ENCODE peak calls at places on chromosomes 7 and 10, in six cellular contexts. One of them, this sample, is unnamed.

GRCh38 chr10:49162761-49163160 is 25.4 kb downstream of the TMEM273 start:
- DNase-seq in upper lobe of left lung: no peak
- DNase-seq in lower lobe of right lung: no peak
- DNase-seq in HCT116: no peak
- DNase-seq in mammary epithelial cell: no peak
- DNase-seq in astrocyte: no peak
- DNase-seq in this sample: no peak

GRCh38 chr7:96670338-96671289 is 39.0 kb downstream of the SEM1 start:
- DNase-seq in lower lobe of right lung: no peak
- DNase-seq in upper lobe of left lung: no peak
- DNase-seq in HCT116: no peak
- DNase-seq in astrocyte: no peak
- DNase-seq in mammary epithelial cell: no peak
- DNase-seq in this sample: no peak

GRCh38 chr10:101535949-101536348 is 52.1 kb downstream of the POLL start:
- DNase-seq in lower lobe of right lung: no peak
- DNase-seq in HCT116: no peak
- DNase-seq in upper lobe of left lung: no peak
- DNase-seq in mammary epithelial cell: no peak
- DNase-seq in astrocyte: no peak
- DNase-seq in this sample: no peak

GRCh38 chr10:71161429-71161828 is 50.9 kb upstream of the UNC5B start:
- DNase-seq in astrocyte: peak; percentile 10
- DNase-seq in mammary epithelial cell: peak; percentile 12
- DNase-seq in HCT116: no peak
- DNase-seq in upper lobe of left lung: no peak
- DNase-seq in lower lobe of right lung: no peak
- DNase-seq in this sample: no peak

GRCh38 chr10:102069066-102069465 is 3.9 kb downstream of the HPS6 start:
- DNase-seq in upper lobe of left lung: peak; percentile 28
- DNase-seq in mammary epithelial cell: no peak
- DNase-seq in HCT116: no peak
- DNase-seq in lower lobe of right lung: no peak
- DNase-seq in astrocyte: no peak
- DNase-seq in this sample: no peak

GRCh38 chr7:27184342-27185012 is 555 bp downstream of the HOXA11 start:
- DNase-seq in mammary epithelial cell: peak; percentile 21
- DNase-seq in lower lobe of right lung: no peak
- DNase-seq in upper lobe of left lung: no peak
- DNase-seq in HCT116: no peak
- DNase-seq in astrocyte: no peak
- DNase-seq in this sample: no peak

GRCh38 chr7:126119981-126120380 is 1132.8 kb downstream of the GRM8 start:
- DNase-seq in upper lobe of left lung: no peak
- DNase-seq in lower lobe of right lung: no peak
- DNase-seq in mammary epithelial cell: no peak
- DNase-seq in HCT116: no peak
- DNase-seq in astrocyte: no peak
- DNase-seq in this sample: no peak

GRCh38 chr7:63925626-63926460 is 72.8 kb upstream of the ZNF722 start:
- DNase-seq in upper lobe of left lung: peak; percentile 94
- DNase-seq in lower lobe of right lung: peak; percentile 95
- DNase-seq in astrocyte: no peak
- DNase-seq in mammary epithelial cell: peak; percentile 6
- DNase-seq in HCT116: no peak
- DNase-seq in this sample: peak; percentile 93

GRCh38 chr10:74377476-74377875 is 226.5 kb downstream of the ADK start:
- DNase-seq in mammary epithelial cell: no peak
- DNase-seq in lower lobe of right lung: no peak
- DNase-seq in upper lobe of left lung: no peak
- DNase-seq in astrocyte: peak; percentile 69
- DNase-seq in HCT116: no peak
- DNase-seq in this sample: no peak

GRCh38 chr7:143362126-143362961 is at the start of gene FAM131B:
- DNase-seq in astrocyte: no peak
- DNase-seq in HCT116: no peak
- DNase-seq in lower lobe of right lung: peak; percentile 55
- DNase-seq in mammary epithelial cell: no peak
- DNase-seq in upper lobe of left lung: no peak
- DNase-seq in this sample: no peak

GRCh38 chr7:64463636-64464375 is 99.1 kb downstream of the ZNF680 start:
- DNase-seq in HCT116: no peak
- DNase-seq in astrocyte: peak; percentile 56
- DNase-seq in mammary epithelial cell: peak; percentile 53
- DNase-seq in upper lobe of left lung: peak; percentile 38
- DNase-seq in lower lobe of right lung: peak; percentile 53
- DNase-seq in this sample: peak; percentile 26

GRCh38 chr7:24750441-24751055 is 6.7 kb downstream of the GSDME start:
- DNase-seq in mammary epithelial cell: no peak
- DNase-seq in astrocyte: no peak
- DNase-seq in upper lobe of left lung: no peak
- DNase-seq in HCT116: no peak
- DNase-seq in lower lobe of right lung: no peak
- DNase-seq in this sample: no peak

GRCh38 chr10:78664929-78665525 is 403.7 kb upstream of the ZMIZ1 start:
- DNase-seq in lower lobe of right lung: no peak
- DNase-seq in upper lobe of left lung: no peak
- DNase-seq in HCT116: peak; percentile 48
- DNase-seq in astrocyte: peak; percentile 25
- DNase-seq in mammary epithelial cell: peak; percentile 20
- DNase-seq in this sample: no peak

GRCh38 chr10:22733992-22734391 is 19.6 kb upstream of the PIP4K2A start:
- DNase-seq in lower lobe of right lung: no peak
- DNase-seq in HCT116: no peak
- DNase-seq in upper lobe of left lung: no peak
- DNase-seq in astrocyte: no peak
- DNase-seq in mammary epithelial cell: no peak
- DNase-seq in this sample: no peak

GRCh38 chr10:85148693-85149640 is 820.6 kb downstream of the CCSER2 start:
- DNase-seq in upper lobe of left lung: peak; percentile 40
- DNase-seq in lower lobe of right lung: no peak
- DNase-seq in HCT116: no peak
- DNase-seq in astrocyte: no peak
- DNase-seq in mammary epithelial cell: no peak
- DNase-seq in this sample: no peak

GRCh38 chr10:60376953-60377352 is 12.7 kb downstream of the ANK3 start:
- DNase-seq in HCT116: no peak
- DNase-seq in upper lobe of left lung: no peak
- DNase-seq in astrocyte: no peak
- DNase-seq in lower lobe of right lung: no peak
- DNase-seq in mammary epithelial cell: no peak
- DNase-seq in this sample: no peak

GRCh38 chr7:43639858-43640491 is 57.1 kb downstream of the STK17A start:
- DNase-seq in mammary epithelial cell: peak; percentile 46
- DNase-seq in upper lobe of left lung: peak; percentile 64
- DNase-seq in astrocyte: peak; percentile 91
- DNase-seq in HCT116: no peak
- DNase-seq in lower lobe of right lung: peak; percentile 63
- DNase-seq in this sample: no peak

GRCh38 chr10:6204341-6205191 is 1.8 kb downstream of the PFKFB3 start:
- DNase-seq in lower lobe of right lung: peak; percentile 80
- DNase-seq in astrocyte: peak; percentile 62
- DNase-seq in upper lobe of left lung: peak; percentile 73
- DNase-seq in HCT116: no peak
- DNase-seq in mammary epithelial cell: peak; percentile 91
- DNase-seq in this sample: no peak

GRCh38 chr7:27936244-27937102 is 196.5 kb downstream of the TAX1BP1 start:
- DNase-seq in lower lobe of right lung: no peak
- DNase-seq in HCT116: no peak
- DNase-seq in mammary epithelial cell: no peak
- DNase-seq in upper lobe of left lung: no peak
- DNase-seq in astrocyte: no peak
- DNase-seq in this sample: no peak

GRCh38 chr7:42262907-42263466 is 26.0 kb upstream of the GLI3 start:
- DNase-seq in HCT116: no peak
- DNase-seq in lower lobe of right lung: no peak
- DNase-seq in upper lobe of left lung: peak; percentile 40
- DNase-seq in mammary epithelial cell: peak; percentile 74
- DNase-seq in astrocyte: peak; percentile 88
- DNase-seq in this sample: no peak

GRCh38 chr10:71259815-71260501 is 47.6 kb downstream of the UNC5B start:
- DNase-seq in astrocyte: no peak
- DNase-seq in HCT116: no peak
- DNase-seq in lower lobe of right lung: no peak
- DNase-seq in upper lobe of left lung: peak; percentile 69
- DNase-seq in mammary epithelial cell: peak; percentile 23
- DNase-seq in this sample: no peak

GRCh38 chr7:117019786-117020604 is 66.7 kb downstream of the ST7 start:
- DNase-seq in lower lobe of right lung: peak; percentile 50
- DNase-seq in astrocyte: peak; percentile 96
- DNase-seq in upper lobe of left lung: peak; percentile 67
- DNase-seq in mammary epithelial cell: peak; percentile 92
- DNase-seq in HCT116: peak; percentile 54
- DNase-seq in this sample: peak; percentile 87

GRCh38 chr7:135271255-135271615 is 37.6 kb downstream of the STRA8 start:
- DNase-seq in upper lobe of left lung: no peak
- DNase-seq in astrocyte: no peak
- DNase-seq in mammary epithelial cell: no peak
- DNase-seq in lower lobe of right lung: no peak
- DNase-seq in HCT116: no peak
- DNase-seq in this sample: no peak

GRCh38 chr7:7535688-7536087 is at the start of gene COL28A1:
- DNase-seq in mammary epithelial cell: no peak
- DNase-seq in upper lobe of left lung: no peak
- DNase-seq in lower lobe of right lung: no peak
- DNase-seq in HCT116: no peak
- DNase-seq in astrocyte: no peak
- DNase-seq in this sample: no peak

GRCh38 chr10:48282829-48283228 is 8.3 kb upstream of the FRMPD2 start:
- DNase-seq in lower lobe of right lung: no peak
- DNase-seq in HCT116: no peak
- DNase-seq in upper lobe of left lung: no peak
- DNase-seq in astrocyte: no peak
- DNase-seq in mammary epithelial cell: no peak
- DNase-seq in this sample: no peak

DNA sequence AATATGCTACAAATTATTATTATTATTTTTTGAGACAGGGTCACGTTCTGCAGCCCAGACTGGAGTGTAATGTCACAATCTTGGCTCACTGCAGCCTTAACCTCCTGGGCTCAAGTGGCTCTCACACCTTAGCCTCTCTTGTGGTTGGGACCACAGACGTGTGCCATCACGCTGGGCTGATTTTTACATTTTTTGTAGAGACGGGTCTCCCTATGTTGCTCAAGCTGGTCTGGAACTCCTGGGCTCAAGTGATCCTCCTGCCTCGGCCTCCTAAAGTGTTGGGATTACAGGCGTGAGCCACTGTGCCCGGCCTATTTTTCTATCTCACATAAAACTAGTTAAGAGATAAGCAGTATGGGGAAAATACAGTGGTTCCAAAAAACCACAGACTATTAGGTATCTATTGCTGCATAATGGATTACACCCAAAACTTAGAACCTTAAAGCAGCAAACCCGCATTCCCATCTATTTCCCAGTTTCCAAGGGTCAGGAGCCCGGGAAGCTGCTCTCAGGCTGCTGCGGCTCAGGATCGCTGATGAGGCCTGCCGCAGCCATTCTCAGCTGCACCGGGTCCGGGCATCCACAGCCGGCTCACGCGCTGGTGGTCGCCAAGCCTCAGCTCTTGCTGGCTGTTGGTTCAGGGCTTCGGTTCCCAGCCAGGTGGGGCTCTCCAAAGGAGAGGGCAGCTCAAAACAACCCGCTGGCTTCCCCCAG is 128.3 kb downstream of the UBE2H start:
- DNase-seq in HCT116: no peak
- DNase-seq in mammary epithelial cell: no peak
- DNase-seq in lower lobe of right lung: no peak
- DNase-seq in astrocyte: no peak
- DNase-seq in upper lobe of left lung: no peak
- DNase-seq in this sample: no peak
- H3K4me3 ChIP-seq in HCT116: peak overlapping the region; percentile 52
- H3K4me3 ChIP-seq in mammary epithelial cell: peak overlapping the region; percentile 84
- H3K4me3 ChIP-seq in lower lobe of right lung: peak overlapping the region; percentile 79
- H3K4me3 ChIP-seq in astrocyte: peak overlapping the region; percentile 80
- H3K4me3 ChIP-seq in upper lobe of left lung: peak overlapping the region; percentile 73
- H3K4me3 ChIP-seq in this sample: peak overlapping the region; percentile 87

DNA sequence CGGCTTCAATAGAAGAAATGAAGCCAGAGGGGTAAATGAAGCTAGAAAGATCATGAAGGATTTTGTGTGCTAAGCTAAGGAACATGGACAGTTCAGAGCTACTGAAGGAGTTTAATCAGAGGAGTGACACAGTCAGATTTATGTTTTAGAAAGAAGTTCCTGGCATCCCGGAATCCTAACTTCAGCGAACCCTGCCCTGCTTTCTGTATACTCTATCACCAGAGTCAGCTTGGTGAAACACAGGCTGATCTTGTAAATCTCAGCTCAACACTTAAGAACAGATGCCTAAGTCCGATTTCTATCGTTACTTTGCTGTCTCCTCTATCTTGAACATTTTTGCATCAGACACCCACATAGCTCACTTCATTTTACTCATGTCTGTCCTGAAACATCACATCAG is 9.1 kb downstream of the AHR start:
- DNase-seq in HCT116: no peak
- DNase-seq in lower lobe of right lung: no peak
- DNase-seq in upper lobe of left lung: no peak
- DNase-seq in astrocyte: no peak
- DNase-seq in mammary epithelial cell: no peak
- DNase-seq in this sample: no peak
- H3K27ac ChIP-seq in HCT116: no peak overlapping the region
- H3K27ac ChIP-seq in lower lobe of right lung: peak overlapping the region; percentile 73
- H3K27ac ChIP-seq in upper lobe of left lung: peak overlapping the region; percentile 99
- H3K27ac ChIP-seq in astrocyte: no peak overlapping the region
- H3K27ac ChIP-seq in mammary epithelial cell: no peak overlapping the region
- H3K27ac ChIP-seq in this sample: no peak overlapping the region

GRCh38 chr10:16809074-16809718 is 8.0 kb downstream of the RSU1 start:
- DNase-seq in astrocyte: no peak
- DNase-seq in lower lobe of right lung: no peak
- DNase-seq in upper lobe of left lung: no peak
- DNase-seq in HCT116: peak; percentile 31
- DNase-seq in mammary epithelial cell: peak; percentile 21
- DNase-seq in this sample: no peak
- TF ChIP-seq CTCF in astrocyte: peak; percentile 46
- TF ChIP-seq CTCF in lower lobe of right lung: peak; percentile 50
- TF ChIP-seq CTCF in upper lobe of left lung: no peak
- TF ChIP-seq CTCF in HCT116: peak; percentile 67
- TF ChIP-seq CTCF in mammary epithelial cell: peak; percentile 60
- TF ChIP-seq CTCF in this sample: peak; percentile 67

GRCh38 chr7:22008011-22008410 is 62.3 kb upstream of the CDCA7L start:
- DNase-seq in HCT116: no peak
- DNase-seq in lower lobe of right lung: no peak
- DNase-seq in mammary epithelial cell: no peak
- DNase-seq in upper lobe of left lung: no peak
- DNase-seq in astrocyte: no peak
- DNase-seq in this sample: no peak

GRCh38 chr7:22005151-22005550 is 59.5 kb upstream of the CDCA7L start:
- DNase-seq in astrocyte: peak; percentile 3
- DNase-seq in HCT116: no peak
- DNase-seq in lower lobe of right lung: no peak
- DNase-seq in mammary epithelial cell: no peak
- DNase-seq in upper lobe of left lung: no peak
- DNase-seq in this sample: no peak

GRCh38 chr7:22013711-22014110 is 68.0 kb upstream of the CDCA7L start:
- DNase-seq in mammary epithelial cell: no peak
- DNase-seq in lower lobe of right lung: no peak
- DNase-seq in upper lobe of left lung: no peak
- DNase-seq in HCT116: no peak
- DNase-seq in astrocyte: no peak
- DNase-seq in this sample: no peak

GRCh38 chr7:22002731-22003130 is 57.0 kb upstream of the CDCA7L start:
- DNase-seq in upper lobe of left lung: no peak
- DNase-seq in lower lobe of right lung: no peak
- DNase-seq in HCT116: no peak
- DNase-seq in astrocyte: no peak
- DNase-seq in mammary epithelial cell: no peak
- DNase-seq in this sample: no peak

GRCh38 chr7:22008683-22009082 is 63.0 kb upstream of the CDCA7L start:
- DNase-seq in mammary epithelial cell: no peak
- DNase-seq in HCT116: no peak
- DNase-seq in lower lobe of right lung: no peak
- DNase-seq in astrocyte: no peak
- DNase-seq in upper lobe of left lung: no peak
- DNase-seq in this sample: no peak
- H3K4me3 ChIP-seq in mammary epithelial cell: no peak overlapping the region
- H3K4me3 ChIP-seq in HCT116: no peak overlapping the region
- H3K4me3 ChIP-seq in lower lobe of right lung: no peak overlapping the region
- H3K4me3 ChIP-seq in astrocyte: no peak overlapping the region
- H3K4me3 ChIP-seq in upper lobe of left lung: no peak overlapping the region
- H3K4me3 ChIP-seq in this sample: no peak overlapping the region